ENCODE peak calls at places on chromosomes 2 and 18, in nine cellular contexts. T, N, B, X, K, L, U, E and W are unnamed samples.

GRCh38 chr18:55343396-55344073 is 244.5 kb downstream of the TCF4 start:
- DNase-seq in T (no peak), N (peak; percentile 0), B (peak; percentile 24), X (no peak), K (peak; percentile 37), L (no peak), U (no peak), E (peak; percentile 56), W (no peak)

GRCh38 chr2:111251711-111252110 is 131.0 kb downstream of the BCL2L11 start:
- DNase-seq in T (no peak), N (no peak), B (no peak), X (no peak), K (no peak), L (no peak), U (no peak), E (no peak), W (no peak)

GRCh38 chr2:11073251-11073650 is 82.0 kb upstream of the SLC66A3 start:
- DNase-seq in T (no peak), N (no peak), B (peak; percentile 21), X (peak; percentile 40), K (peak; percentile 28), L (no peak), U (peak; percentile 63), E (peak; percentile 16), W (no peak)

GRCh38 chr2:159515482-159515881 is 100.9 kb downstream of the BAZ2B start:
- DNase-seq in T (no peak), N (no peak), B (no peak), X (no peak), K (no peak), L (no peak), U (no peak), E (no peak), W (no peak)

GRCh38 chr18:42183746-42184145 is 228.7 kb downstream of the PIK3C3 start:
- DNase-seq in T (no peak), N (peak; percentile 34), B (peak; percentile 70), X (no peak), K (peak; percentile 73), L (no peak), U (no peak), E (peak; percentile 92), W (no peak)

GRCh38 chr2:149894226-149894625 is 306.7 kb upstream of the MMADHC start:
- DNase-seq in T (no peak), N (no peak), B (peak; percentile 91), X (no peak), K (peak; percentile 76), L (no peak), U (no peak), E (no peak), W (no peak)

GRCh38 chr2:180075763-180076362 is 68.8 kb upstream of the CWC22 start:
- DNase-seq in T (no peak), N (no peak), B (no peak), X (no peak), K (no peak), L (no peak), U (no peak), E (no peak), W (no peak)

GRCh38 chr2:239918749-239919148 is 106.4 kb downstream of the NDUFA10 start:
- DNase-seq in T (no peak), N (no peak), B (no peak), X (no peak), K (no peak), L (peak; percentile 59), U (no peak), E (no peak), W (no peak)

GRCh38 chr2:30662268-30663131 is 144.7 kb downstream of the CAPN13 start:
- DNase-seq in T (no peak), N (no peak), B (peak; percentile 40), X (no peak), K (peak; percentile 54), L (no peak), U (no peak), E (peak; percentile 76), W (no peak)

GRCh38 chr2:199160677-199161465 is 296.9 kb downstream of the SATB2 start:
- DNase-seq in T (no peak), N (peak; percentile 54), B (peak; percentile 36), X (no peak), K (peak; percentile 57), L (no peak), U (no peak), E (peak; percentile 78), W (no peak)

GRCh38 chr2:110124038-110124825 is 8.6 kb upstream of the MALL start:
- DNase-seq in T (no peak), N (no peak), B (no peak), X (no peak), K (no peak), L (no peak), U (no peak), E (no peak), W (no peak)

DNA sequence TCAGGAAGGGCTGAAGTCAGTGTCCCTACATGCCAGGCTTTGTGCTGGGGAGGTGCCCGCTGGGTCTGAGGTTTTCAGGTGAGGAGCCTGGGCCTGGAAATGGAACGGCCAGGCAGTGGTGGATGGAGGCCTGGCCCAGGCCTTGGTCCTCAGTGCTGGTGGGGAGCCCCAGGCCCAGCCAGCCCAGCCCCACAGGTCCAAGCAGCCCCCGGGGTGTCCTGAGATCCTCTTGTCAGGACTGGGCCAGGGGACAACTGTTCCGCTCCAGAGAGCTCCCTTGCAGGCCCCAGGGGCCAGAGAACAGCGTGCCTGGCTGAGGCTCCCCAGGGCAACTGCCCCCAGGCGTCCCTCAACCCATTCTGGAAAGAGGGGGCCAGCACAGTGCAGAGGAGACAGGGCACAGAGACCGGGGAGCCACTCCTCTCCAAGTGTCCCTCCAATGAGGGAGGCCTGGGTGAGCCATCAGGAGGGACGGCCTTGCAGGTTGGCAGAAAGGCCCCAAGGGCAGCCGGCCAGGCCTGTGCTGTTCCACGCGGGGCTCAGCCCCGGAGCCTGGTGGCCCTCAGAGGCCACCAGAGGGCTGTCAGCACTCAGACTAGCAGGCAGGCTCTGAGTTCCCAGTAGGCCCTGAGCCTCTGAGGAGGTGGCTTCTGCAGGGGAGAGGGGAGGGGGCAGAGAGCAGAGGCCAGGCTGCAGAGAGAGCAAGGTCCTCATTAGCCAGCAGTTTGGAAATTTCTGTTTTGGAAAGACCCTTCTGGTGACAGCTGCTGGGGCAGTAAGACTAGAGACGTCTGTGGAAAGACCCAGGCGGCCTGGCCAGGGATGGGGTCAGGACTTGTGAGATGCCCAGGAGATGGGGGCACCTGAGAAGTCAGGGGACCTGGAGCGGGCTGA is 29.4 kb upstream of the SNED1 start:
- DNase-seq in T (no peak), N (no peak), B (no peak), X (no peak), K (no peak), L (peak; percentile 75), U (no peak), E (no peak), W (peak; percentile 43)
- TF ChIP-seq CTCF in T (no peak), N (no peak), B (no peak), X (no peak), K (no peak), L (no peak), U (no peak), E (no peak), W (no peak)

GRCh38 chr2:42452545-42452944 is 41.2 kb downstream of the KCNG3 start:
- DNase-seq in T (no peak), N (no peak), B (no peak), X (no peak), K (no peak), L (no peak), U (no peak), E (no peak), W (no peak)

GRCh38 chr2:42458396-42458795 is 35.4 kb downstream of the KCNG3 start:
- DNase-seq in T (no peak), N (no peak), B (no peak), X (no peak), K (no peak), L (no peak), U (no peak), E (no peak), W (no peak)

GRCh38 chr2:42456126-42456839 is 37.5 kb downstream of the KCNG3 start:
- DNase-seq in T (no peak), N (no peak), B (peak; percentile 55), X (no peak), K (peak; percentile 54), L (no peak), U (no peak), E (no peak), W (no peak)

GRCh38 chr2:42459296-42459695 is 34.5 kb downstream of the KCNG3 start:
- DNase-seq in T (no peak), N (no peak), B (peak; percentile 18), X (no peak), K (peak; percentile 18), L (no peak), U (no peak), E (no peak), W (no peak)

DNA sequence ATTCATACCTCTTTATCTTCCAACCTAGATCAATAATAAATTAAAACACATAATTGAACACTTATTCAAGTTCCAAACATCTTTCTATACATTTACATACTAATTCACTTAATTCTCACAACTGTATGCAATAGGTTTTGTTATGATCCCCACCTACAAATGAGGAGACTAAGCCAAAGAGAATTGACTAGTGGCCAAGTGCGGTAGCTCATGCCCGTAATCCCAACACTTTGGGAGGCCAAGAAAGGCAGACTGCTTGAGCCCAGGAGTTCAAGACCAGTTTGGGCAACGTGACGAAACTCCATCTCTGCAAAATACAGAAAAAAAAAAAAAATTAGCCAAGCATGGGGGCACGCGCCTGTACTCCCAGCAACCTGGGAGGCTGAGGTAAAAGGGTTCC is 36.8 kb downstream of the KCNG3 start:
- DNase-seq in T (no peak), N (no peak), B (no peak), X (no peak), K (no peak), L (no peak), U (no peak), E (no peak), W (no peak)
- TF ChIP-seq CTCF in T (no peak), N (no peak), B (peak; percentile 13), X (peak; percentile 12), K (no peak), L (peak; percentile 22), U (peak; percentile 48), E (no peak), W (no peak)

DNA sequence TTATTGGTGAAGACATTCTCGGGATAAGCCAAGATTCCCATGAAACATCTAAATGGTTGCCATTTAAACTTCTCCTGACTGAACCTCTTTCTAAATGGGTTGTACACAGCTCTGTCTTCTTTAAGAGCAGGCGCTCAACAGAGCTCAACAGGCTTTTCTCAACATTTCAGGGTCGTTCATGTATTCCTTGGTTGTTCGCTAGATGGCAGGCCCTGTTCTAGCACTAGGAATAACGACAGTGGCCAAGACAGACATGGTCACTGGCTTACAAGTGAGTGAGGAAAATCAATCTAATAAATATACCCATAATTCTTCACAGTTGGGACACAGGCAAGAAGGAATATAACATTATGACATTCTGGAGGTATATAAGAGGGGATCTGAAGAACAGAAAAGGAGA is 154.5 kb downstream of the SMAD2 start:
- DNase-seq in T (no peak), N (no peak), B (no peak), X (no peak), K (peak; percentile 9), L (no peak), U (no peak), E (no peak), W (no peak)
- TF ChIP-seq CTCF in T (no peak), N (no peak), B (no peak), X (no peak), K (no peak), L (peak; percentile 51), U (no peak), E (peak; percentile 15), W (no peak)

DNA sequence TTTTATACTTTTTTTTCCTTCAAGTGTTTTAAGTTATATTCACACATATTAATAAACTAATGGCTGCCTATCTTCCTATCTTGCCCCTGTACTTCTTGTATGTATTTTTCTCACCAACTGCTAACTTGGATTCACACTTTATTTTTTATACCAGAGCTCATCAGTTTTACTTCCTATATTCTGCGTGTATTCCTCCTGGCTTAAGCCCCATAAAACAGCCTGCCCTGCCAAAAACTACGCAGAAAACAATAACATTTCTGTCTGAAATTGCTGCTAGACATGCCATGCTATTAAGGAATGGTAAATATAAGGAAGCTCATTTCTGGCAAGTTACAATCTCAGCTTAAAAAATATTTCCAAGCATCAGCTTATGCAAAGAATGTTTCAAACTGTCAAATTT is 172.3 kb downstream of the UBE2E3 start:
- DNase-seq in T (no peak), N (no peak), B (no peak), X (no peak), K (no peak), L (no peak), U (no peak), E (no peak), W (no peak)
- TF ChIP-seq CTCF in T (no peak), N (no peak), B (no peak), X (no peak), K (no peak), L (no peak), U (no peak), E (no peak), W (no peak)